ENCODE peak calls at places on chromosomes 6 and 20, in eight cellular contexts. M is cardiac fibroblast, Q is BJ, N is WTC11, U is IMR-90, E is tibial artery, W is NB4, D is breast epithelium. O is an unnamed sample.

GRCh38 chr6:93219447-93219846 is 199.9 kb downstream of the EPHA7 start:
- DNase-seq in N (no peak), E (no peak), D (no peak), M (no peak), U (no peak), Q (no peak), W (no peak), O (no peak)

GRCh38 chr20:36836591-36837329 is 39.2 kb upstream of the TLDC2 start:
- DNase-seq in N (peak), E (no peak), W (peak), D (no peak), M (peak), U (peak), Q (no peak), O (peak)

GRCh38 chr6:74519172-74519571 is 686.7 kb downstream of the COL12A1 start:
- DNase-seq in M (peak), D (no peak), Q (peak), N (no peak), W (no peak), E (no peak), U (peak), O (peak)

GRCh38 chr6:31113861-31114539 is 600 bp upstream of the PSORS1C1 start:
- DNase-seq in E (no peak), N (no peak), W (no peak), D (no peak), U (peak), M (peak), Q (peak), O (peak)

GRCh38 chr6:170415318-170415717 is 108.8 kb downstream of the FAM120B start:
- DNase-seq in E (no peak), D (no peak), U (no peak), N (no peak), W (no peak), M (no peak), Q (no peak), O (no peak)

GRCh38 chr6:146149770-146150169 is 120.9 kb downstream of the GRM1 start:
- DNase-seq in U (no peak), M (no peak), E (no peak), D (no peak), N (no peak), Q (no peak), W (no peak), O (no peak)

GRCh38 chr6:53524455-53524815 is 20.5 kb downstream of the GCLC start:
- DNase-seq in M (peak), W (no peak), N (no peak), Q (peak), D (no peak), U (peak), E (no peak), O (peak)

GRCh38 chr20:37968726-37969401 is 64.4 kb downstream of the TTI1 start:
- DNase-seq in Q (no peak), E (peak), U (no peak), N (no peak), D (no peak), M (no peak), W (peak), O (no peak)

GRCh38 chr20:56458227-56458821 is 10.1 kb upstream of the RTF2 start:
- DNase-seq in D (no peak), Q (no peak), E (no peak), W (no peak), U (no peak), M (no peak), N (no peak), O (no peak)

GRCh38 chr6:11595903-11596302 is 58.4 kb downstream of the TMEM170B start:
- DNase-seq in E (no peak), M (no peak), D (no peak), N (peak), W (peak), Q (no peak), U (peak), O (peak)

GRCh38 chr6:46221221-46221793 is 50.5 kb upstream of the ENPP5 start:
- DNase-seq in W (peak), U (peak), M (peak), Q (no peak), E (no peak), N (no peak), D (no peak), O (peak)

GRCh38 chr6:71280701-71281100 is 7.9 kb upstream of the OGFRL1 start:
- DNase-seq in D (no peak), E (no peak), M (no peak), W (no peak), Q (no peak), U (no peak), N (no peak), O (no peak)

GRCh38 chr6:25695671-25696070 is 43.7 kb downstream of the SCGN start:
- DNase-seq in M (no peak), D (no peak), U (no peak), W (no peak), E (no peak), Q (no peak), N (no peak), O (no peak)

GRCh38 chr6:57085441-57085840 is 4.5 kb upstream of the ZNF451 start:
- DNase-seq in D (no peak), W (no peak), M (no peak), E (no peak), U (peak), N (no peak), Q (no peak), O (no peak)

GRCh38 chr6:126232671-126233070 is 107.2 kb upstream of the CENPW start:
- DNase-seq in M (peak), U (no peak), E (no peak), N (no peak), Q (no peak), D (no peak), W (no peak), O (peak)

GRCh38 chr20:43961116-43961515 is 46.5 kb downstream of the TOX2 start:
- DNase-seq in U (no peak), Q (no peak), D (no peak), N (no peak), E (peak), M (no peak), W (no peak), O (no peak)

GRCh38 chr6:162343902-162344226 is 383.7 kb downstream of the PRKN start:
- DNase-seq in U (no peak), D (no peak), W (no peak), Q (no peak), E (no peak), N (no peak), M (peak), O (peak)

GRCh38 chr6:45132059-45132458 is 196.1 kb upstream of the RUNX2 start:
- DNase-seq in U (no peak), N (no peak), W (no peak), E (no peak), D (no peak), Q (no peak), M (peak), O (peak)

GRCh38 chr20:731891-732560 is 36.3 kb downstream of the SLC52A3 start:
- DNase-seq in Q (no peak), M (no peak), U (no peak), D (no peak), W (no peak), N (no peak), E (no peak), O (no peak)

GRCh38 chr20:7137395-7138151 is 370.1 kb downstream of the BMP2 start:
- DNase-seq in N (no peak), M (no peak), W (no peak), Q (no peak), U (no peak), D (no peak), E (no peak), O (no peak)

GRCh38 chr6:53815381-53816119 is 20.7 kb downstream of the LRRC1 start:
- DNase-seq in Q (peak), W (no peak), E (no peak), D (no peak), U (no peak), N (no peak), M (peak), O (no peak)

GRCh38 chr20:61531553-61532345 is 279.7 kb downstream of the CDH4 start:
- DNase-seq in E (no peak), D (no peak), N (no peak), M (no peak), W (no peak), U (peak), Q (no peak), O (no peak)

GRCh38 chr6:123182998-123183397 is 187.0 kb downstream of the CLVS2 start:
- DNase-seq in M (no peak), N (no peak), E (no peak), W (no peak), U (no peak), D (no peak), Q (no peak), O (no peak)
- TF ChIP-seq CTCF in M (no peak), N (no peak), E (no peak), W (no peak), U (no peak), D (no peak), Q (no peak), O (no peak)

GRCh38 chr6:157596886-157597285 is 215.9 kb downstream of the ZDHHC14 start:
- DNase-seq in W (no peak), D (no peak), Q (no peak), E (no peak), N (no peak), M (no peak), U (peak), O (no peak)

GRCh38 chr6:157596461-157596860 is 215.5 kb downstream of the ZDHHC14 start:
- DNase-seq in U (no peak), D (no peak), M (no peak), N (no peak), Q (no peak), W (no peak), E (no peak), O (no peak)

GRCh38 chr6:157595768-157596167 is 214.8 kb downstream of the ZDHHC14 start:
- DNase-seq in M (no peak), D (no peak), U (no peak), N (no peak), E (no peak), W (no peak), Q (no peak), O (no peak)

GRCh38 chr6:157599191-157599590 is 218.2 kb downstream of the ZDHHC14 start:
- DNase-seq in N (no peak), W (no peak), E (peak), M (no peak), D (no peak), Q (no peak), U (no peak), O (no peak)

DNA sequence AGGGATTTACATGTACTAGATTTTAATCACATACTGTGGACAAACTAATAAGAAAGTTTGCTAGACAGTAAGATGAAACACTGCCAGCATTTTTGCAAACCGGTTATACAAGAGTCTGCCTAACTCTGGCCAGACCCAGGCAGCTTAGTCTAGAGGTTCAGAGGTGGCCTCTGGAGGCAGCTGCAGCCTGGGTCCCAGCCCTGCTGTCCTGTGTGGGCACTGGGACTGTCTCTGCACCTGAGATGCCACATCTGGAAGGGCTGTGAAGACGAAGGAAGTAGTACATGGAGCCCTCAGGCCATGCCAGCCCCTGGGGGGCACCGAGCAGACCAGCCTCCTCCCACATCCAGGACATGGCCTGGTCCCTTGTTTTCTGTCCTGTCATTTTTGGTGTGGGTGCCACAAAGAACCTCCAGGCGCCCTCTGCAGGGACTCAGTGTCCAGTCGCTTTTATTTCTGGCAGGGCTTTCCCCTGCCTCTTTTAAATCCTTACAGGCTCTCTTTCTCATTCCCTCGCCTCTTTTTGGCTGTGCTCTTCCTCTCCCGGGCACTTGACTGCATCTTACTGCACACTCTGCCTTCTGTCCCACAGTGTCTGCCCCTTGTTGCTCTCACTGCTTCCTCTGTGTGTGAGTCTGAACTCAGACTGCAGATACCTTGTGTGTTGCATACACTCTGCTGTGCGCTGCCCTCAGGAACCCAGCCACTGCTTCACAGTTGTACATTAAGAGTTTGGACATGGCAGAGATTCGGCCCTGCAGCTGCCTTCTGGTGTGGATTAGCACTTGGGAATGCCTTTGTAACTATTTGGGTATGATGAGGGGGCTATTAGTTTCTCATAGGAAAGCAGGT is 216.7 kb downstream of the ZDHHC14 start:
- DNase-seq in E (no peak), M (peak), N (peak), W (peak), Q (no peak), D (peak), U (no peak), O (peak)
- TF ChIP-seq CTCF in E (peak), M (peak), N (no peak), W (peak), Q (peak), D (no peak), U (peak), O (peak)

DNA sequence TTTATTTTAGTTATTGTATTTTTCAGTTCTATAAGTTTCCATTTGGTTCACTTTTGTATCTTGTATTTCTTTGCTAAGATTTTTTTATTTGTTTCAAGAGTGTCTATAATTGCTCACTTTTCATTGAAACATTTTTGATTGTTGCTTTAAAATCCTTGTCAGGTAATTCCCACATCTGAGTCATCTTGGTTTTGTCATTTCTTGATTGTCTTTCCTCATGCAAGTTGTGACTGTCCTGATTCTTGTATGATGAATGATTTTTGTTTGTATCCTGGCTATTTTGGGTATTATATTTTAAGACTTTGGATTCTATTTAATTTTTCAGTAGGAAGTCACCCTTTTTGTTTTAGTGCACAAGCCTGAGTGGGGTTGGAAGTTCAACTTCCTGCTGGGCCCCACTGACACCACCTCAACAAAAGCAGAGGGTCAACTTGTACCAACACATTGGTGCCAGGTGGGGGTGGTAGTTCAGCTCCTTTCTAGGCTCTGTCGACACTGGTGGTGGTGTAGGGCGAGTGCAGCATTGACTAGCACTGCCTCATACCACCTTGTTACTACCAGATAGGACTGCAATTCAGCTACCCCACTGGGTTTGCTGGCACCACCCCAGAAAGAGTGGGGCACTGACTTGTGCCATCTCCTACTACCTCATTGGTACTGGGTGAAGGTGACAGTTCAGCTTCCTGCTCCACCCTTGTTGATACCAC is 8.8 kb downstream of the RSPH3 start:
- DNase-seq in Q (no peak), W (peak), N (peak), U (no peak), E (no peak), D (no peak), M (no peak), O (no peak)
- TF ChIP-seq CTCF in Q (no peak), W (peak), N (no peak), U (no peak), E (no peak), D (no peak), M (no peak), O (no peak)

GRCh38 chr6:1130692-1131091 is 181.2 kb upstream of the FOXQ1 start:
- DNase-seq in U (no peak), N (no peak), E (no peak), M (no peak), W (no peak), D (no peak), Q (no peak), O (no peak)
- TF ChIP-seq CTCF in U (no peak), N (no peak), E (no peak), M (no peak), W (no peak), D (no peak), Q (no peak), O (no peak)

DNA sequence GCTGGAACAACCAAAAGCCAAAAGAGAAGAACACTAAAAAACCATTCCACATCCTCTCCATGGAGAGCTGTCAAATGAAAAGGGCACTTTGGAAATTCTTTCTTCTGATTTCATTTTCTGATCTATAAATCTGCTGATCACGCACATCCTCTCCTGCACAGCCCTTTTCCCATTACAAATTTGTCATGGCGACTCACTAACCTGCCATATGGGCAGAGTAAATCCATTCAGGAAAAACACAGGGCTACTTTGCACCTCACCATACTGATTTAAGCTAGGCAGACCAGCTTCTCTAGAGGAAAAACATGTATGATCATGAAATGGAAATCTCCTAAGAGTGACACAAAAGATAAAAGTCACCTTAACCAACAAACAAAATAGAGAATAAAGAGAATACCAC is 26.0 kb downstream of the TOMM6 start:
- DNase-seq in Q (no peak), N (no peak), D (no peak), U (no peak), W (no peak), M (no peak), E (no peak), O (no peak)
- TF ChIP-seq CTCF in Q (no peak), N (no peak), D (no peak), U (no peak), W (no peak), M (no peak), E (no peak), O (no peak)

GRCh38 chr20:19056909-19057308 is 155.5 kb upstream of the SLC24A3 start:
- DNase-seq in D (no peak), U (no peak), Q (no peak), M (no peak), W (peak), N (peak), E (no peak), O (no peak)
- TF ChIP-seq CTCF in D (no peak), U (no peak), Q (no peak), M (no peak), W (peak), N (no peak), E (no peak), O (no peak)

DNA sequence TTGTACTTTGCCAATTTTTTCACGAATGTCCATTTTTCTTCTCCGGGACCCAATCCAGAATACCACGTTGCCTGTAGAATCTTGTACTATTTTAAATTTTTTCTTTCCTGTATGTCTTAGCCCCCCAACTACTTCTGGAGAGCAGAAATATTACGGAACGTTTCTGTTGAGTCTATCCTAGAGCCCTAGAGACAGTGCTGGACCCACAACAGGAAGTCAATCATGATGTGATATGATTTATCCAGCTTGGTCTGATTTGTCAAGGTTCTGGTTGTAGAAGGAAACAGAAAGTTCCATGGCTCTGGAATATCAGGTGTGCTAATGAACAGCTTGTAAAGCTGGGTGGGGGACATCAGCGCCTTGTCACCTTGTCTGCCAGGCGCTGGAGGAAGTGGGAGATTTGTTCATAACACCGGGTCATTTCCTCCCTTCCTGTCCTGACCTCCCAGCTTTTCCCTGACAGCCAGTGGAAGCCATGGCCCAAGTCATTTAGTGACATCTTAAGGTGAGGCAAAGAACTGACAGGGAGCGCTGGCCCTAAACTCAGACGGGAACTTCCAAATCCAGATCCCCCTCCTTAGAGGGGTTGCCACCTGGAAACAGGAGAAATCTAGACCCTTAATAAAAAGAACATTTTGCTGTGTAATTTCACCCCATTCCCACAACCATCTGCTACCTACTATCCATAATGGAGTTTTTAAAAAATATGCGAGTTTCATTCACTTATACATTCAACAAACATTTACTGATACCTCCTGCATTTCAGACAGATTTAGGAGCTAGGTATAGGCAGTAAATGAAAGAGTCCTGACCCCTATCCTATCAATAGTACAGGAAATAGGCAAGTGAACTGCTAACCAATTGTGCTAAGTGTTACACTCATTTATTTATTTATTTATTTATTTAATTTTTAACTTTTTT is 130.5 kb downstream of the ZFP64 start:
- DNase-seq in E (no peak), U (no peak), M (peak), D (no peak), N (peak), W (no peak), Q (no peak), O (peak)
- TF ChIP-seq CTCF in E (no peak), U (peak), M (peak), D (no peak), N (no peak), W (no peak), Q (peak), O (peak)